ENCODE peak calls at places on chromosomes 16 and 17, in ten cellular contexts. S is sciatic nerve, X is AG09309, R is dorsolateral prefrontal cortex, W is KBM-7, N is T1000, O is esophagus muscularis mucosa, J is AG10803, G is right atrium auricular region, L is ovary. T is an unnamed sample.

GRCh38 chr17:78048346-78049292 is 79.9 kb downstream of the TMC6 start:
- DNase-seq in X (no peak), S (no peak), J (no peak), O (peak), N (no peak), G (no peak), W (no peak), R (no peak), L (no peak), T (no peak)

GRCh38 chr17:37801131-37801530 is 56.3 kb upstream of the HNF1B start:
- DNase-seq in S (no peak), O (no peak), L (no peak), R (no peak), J (no peak), X (no peak), W (no peak), N (no peak), G (no peak), T (no peak)

GRCh38 chr16:54086791-54087190 is 199.8 kb downstream of the IRX3 start:
- DNase-seq in W (no peak), N (no peak), R (no peak), S (no peak), J (no peak), O (no peak), X (no peak), L (no peak), G (no peak), T (peak)

GRCh38 chr17:71769850-71770249 is 351.0 kb upstream of the SOX9 start:
- DNase-seq in G (no peak), W (no peak), R (no peak), N (no peak), O (no peak), S (no peak), X (no peak), J (no peak), L (no peak), T (no peak)

GRCh38 chr17:17376362-17376761 is 73.2 kb downstream of the NT5M start:
- DNase-seq in J (peak), X (no peak), G (no peak), R (no peak), W (no peak), N (no peak), L (no peak), O (no peak), S (no peak), T (no peak)

GRCh38 chr17:49494937-49495841 is at the start of gene NGFR:
- DNase-seq in N (no peak), O (no peak), G (no peak), J (no peak), L (peak), W (peak), R (peak), S (no peak), X (no peak), T (no peak)

GRCh38 chr16:426115-426905 is 861 bp downstream of the RAB11FIP3 start:
- DNase-seq in W (peak), N (no peak), O (no peak), S (no peak), X (no peak), J (no peak), L (peak), G (no peak), R (peak), T (no peak)

GRCh38 chr17:19769946-19770652 is 22.0 kb upstream of the ALDH3A1 start:
- DNase-seq in W (no peak), R (no peak), G (peak), O (peak), J (peak), N (no peak), L (no peak), X (peak), S (no peak), T (no peak)

GRCh38 chr16:56987692-56988091 is 1.7 kb upstream of the NLRC5 start:
- DNase-seq in N (no peak), X (no peak), S (no peak), R (no peak), J (no peak), G (no peak), L (no peak), O (no peak), W (no peak), T (no peak)

GRCh38 chr16:27980076-27980775 is 83.3 kb downstream of the GSG1L start:
- DNase-seq in L (no peak), G (no peak), R (no peak), W (no peak), S (peak), X (no peak), N (no peak), J (no peak), O (no peak), T (no peak)

GRCh38 chr17:42531455-42532354 is 4.3 kb upstream of the NAGLU start:
- DNase-seq in J (peak), O (no peak), S (peak), R (peak), W (peak), N (no peak), G (no peak), X (no peak), L (no peak), T (no peak)

GRCh38 chr16:68995011-68995504 is 110.4 kb upstream of the HAS3 start:
- DNase-seq in G (no peak), S (no peak), R (no peak), J (peak), N (peak), O (peak), X (peak), L (no peak), W (peak), T (no peak)

GRCh38 chr16:79845734-79846135 is 245.2 kb upstream of the MAF start:
- DNase-seq in J (no peak), X (no peak), G (no peak), R (no peak), W (no peak), O (no peak), L (no peak), N (no peak), S (no peak), T (no peak)

GRCh38 chr16:2273931-2274330 is 6.0 kb upstream of the RNPS1 start:
- DNase-seq in X (no peak), L (no peak), J (no peak), S (no peak), R (no peak), G (no peak), W (no peak), N (no peak), O (no peak), T (no peak)

GRCh38 chr16:85372627-85373372 is 240.3 kb upstream of the GSE1 start:
- DNase-seq in G (peak), L (no peak), S (no peak), X (peak), O (no peak), W (peak), J (peak), N (no peak), R (no peak), T (no peak)

GRCh38 chr16:1420111-1420539 is 422 bp downstream of the UQCC4 start:
- DNase-seq in G (no peak), S (no peak), L (peak), W (no peak), X (no peak), O (no peak), R (no peak), J (no peak), N (no peak), T (no peak)

GRCh38 chr17:11493947-11494346 is 104.3 kb upstream of the DNAH9 start:
- DNase-seq in W (no peak), O (peak), J (no peak), S (no peak), L (no peak), R (no peak), G (peak), N (no peak), X (no peak), T (no peak)

GRCh38 chr17:2449486-2449885 is 48.6 kb upstream of the MNT start:
- DNase-seq in S (no peak), J (peak), G (no peak), X (peak), R (no peak), L (no peak), N (no peak), W (no peak), O (no peak), T (no peak)

GRCh38 chr16:13377143-13377542 is 475.7 kb downstream of the SHISA9 start:
- DNase-seq in N (no peak), O (no peak), X (no peak), J (no peak), S (no peak), G (no peak), L (no peak), R (no peak), W (no peak), T (no peak)

GRCh38 chr17:66691644-66692500 is 143.0 kb upstream of the CACNG5 start:
- DNase-seq in N (peak), W (no peak), O (no peak), X (no peak), G (no peak), S (peak), R (no peak), J (no peak), L (peak), T (peak)

GRCh38 chr17:4945176-4945943 is 3.0 kb downstream of the PFN1 start:
- DNase-seq in S (peak), J (peak), X (peak), N (peak), W (no peak), O (peak), R (peak), G (peak), L (peak), T (no peak)

GRCh38 chr17:74444406-74444805 is 12.5 kb downstream of the GPRC5C start:
- DNase-seq in X (no peak), L (peak), S (no peak), G (no peak), O (no peak), R (no peak), N (no peak), J (no peak), W (no peak), T (no peak)

GRCh38 chr17:40963838-40964237 is 2.9 kb downstream of the KRT39 start:
- DNase-seq in J (no peak), N (no peak), O (no peak), W (peak), G (no peak), S (no peak), R (no peak), X (no peak), L (no peak), T (no peak)

GRCh38 chr17:79850571-79851460 is 11.6 kb upstream of the CBX4 start:
- DNase-seq in S (no peak), W (no peak), L (no peak), N (peak), R (no peak), X (no peak), J (peak), G (no peak), O (no peak), T (no peak)

GRCh38 chr16:77599793-77600415 is 122.4 kb upstream of the NUDT7 start:
- DNase-seq in O (peak), G (no peak), N (no peak), J (peak), X (peak), S (no peak), L (no peak), R (no peak), W (peak), T (no peak)

GRCh38 chr17:19335951-19336631 is 26.4 kb downstream of the B9D1 start:
- DNase-seq in J (no peak), L (no peak), X (no peak), R (peak), N (no peak), W (no peak), S (peak), G (no peak), O (no peak), T (no peak)

GRCh38 chr16:52512297-52512987 is 34.5 kb downstream of the TOX3 start:
- DNase-seq in S (no peak), G (no peak), L (no peak), N (no peak), J (no peak), X (no peak), R (no peak), O (no peak), W (no peak), T (no peak)

GRCh38 chr16:69930117-69930776 is 20.9 kb upstream of the CLEC18A start:
- DNase-seq in S (peak), O (no peak), J (peak), L (peak), N (peak), X (no peak), R (no peak), G (peak), W (peak), T (no peak)

T was measured in vagina.